ENCODE peak calls at places on chromosomes 2 and 18, in four cellular contexts. One of them, this sample, is unnamed.

GRCh38 chr18:62404881-62405280 is 79.8 kb downstream of the TNFRSF11A start:
- DNase-seq in ascending aorta: no peak
- DNase-seq in fibroblast of mammary gland: no peak
- DNase-seq in right lobe of liver: no peak
- DNase-seq in this sample: no peak

GRCh38 chr2:239145106-239145505 is 255.7 kb downstream of the HDAC4 start:
- DNase-seq in ascending aorta: no peak
- DNase-seq in right lobe of liver: peak
- DNase-seq in fibroblast of mammary gland: no peak
- DNase-seq in this sample: no peak

GRCh38 chr2:42984081-42984480 is 191.7 kb upstream of the HAAO start:
- DNase-seq in right lobe of liver: peak
- DNase-seq in ascending aorta: no peak
- DNase-seq in fibroblast of mammary gland: no peak
- DNase-seq in this sample: no peak

GRCh38 chr18:22171263-22171838 is 2.0 kb downstream of the GATA6 start:
- DNase-seq in fibroblast of mammary gland: no peak
- DNase-seq in right lobe of liver: no peak
- DNase-seq in ascending aorta: no peak
- DNase-seq in this sample: no peak

GRCh38 chr2:239714116-239714515 is 311.0 kb downstream of the NDUFA10 start:
- DNase-seq in ascending aorta: no peak
- DNase-seq in fibroblast of mammary gland: no peak
- DNase-seq in right lobe of liver: peak
- DNase-seq in this sample: no peak

GRCh38 chr18:54939375-54939917 is 19.8 kb downstream of the CCDC68 start:
- DNase-seq in right lobe of liver: no peak
- DNase-seq in ascending aorta: no peak
- DNase-seq in fibroblast of mammary gland: no peak
- DNase-seq in this sample: no peak

GRCh38 chr18:70384181-70384790 is 95.4 kb downstream of the SOCS6 start:
- DNase-seq in fibroblast of mammary gland: peak
- DNase-seq in right lobe of liver: no peak
- DNase-seq in ascending aorta: no peak
- DNase-seq in this sample: no peak

GRCh38 chr2:142572749-142573148 is 304.7 kb upstream of the KYNU start:
- DNase-seq in ascending aorta: no peak
- DNase-seq in right lobe of liver: no peak
- DNase-seq in fibroblast of mammary gland: no peak
- DNase-seq in this sample: no peak

GRCh38 chr18:48165104-48165866 is 234.8 kb upstream of the SMAD2 start:
- DNase-seq in ascending aorta: no peak
- DNase-seq in right lobe of liver: no peak
- DNase-seq in fibroblast of mammary gland: no peak
- DNase-seq in this sample: no peak

GRCh38 chr2:238404406-238405216 is 22.1 kb upstream of the ASB1 start:
- DNase-seq in ascending aorta: no peak
- DNase-seq in right lobe of liver: no peak
- DNase-seq in fibroblast of mammary gland: no peak
- DNase-seq in this sample: no peak

GRCh38 chr2:46390036-46390435 is 89.3 kb upstream of the TMEM247 start:
- DNase-seq in fibroblast of mammary gland: no peak
- DNase-seq in right lobe of liver: no peak
- DNase-seq in ascending aorta: no peak
- DNase-seq in this sample: no peak

GRCh38 chr2:98383166-98383565 is 36.9 kb downstream of the CNGA3 start:
- DNase-seq in fibroblast of mammary gland: no peak
- DNase-seq in right lobe of liver: no peak
- DNase-seq in ascending aorta: no peak
- DNase-seq in this sample: no peak

GRCh38 chr2:104582471-104582870 is 271.4 kb upstream of the POU3F3 start:
- DNase-seq in right lobe of liver: no peak
- DNase-seq in ascending aorta: no peak
- DNase-seq in fibroblast of mammary gland: no peak
- DNase-seq in this sample: no peak

GRCh38 chr2:65076345-65076710 is 20.1 kb downstream of the CEP68 start:
- DNase-seq in right lobe of liver: no peak
- DNase-seq in fibroblast of mammary gland: peak
- DNase-seq in ascending aorta: no peak
- DNase-seq in this sample: no peak

GRCh38 chr2:45992021-45992745 is 305.0 kb upstream of the EPAS1 start:
- DNase-seq in fibroblast of mammary gland: peak
- DNase-seq in right lobe of liver: peak
- DNase-seq in ascending aorta: no peak
- DNase-seq in this sample: no peak

GRCh38 chr2:32235315-32235714 is 29.4 kb downstream of the NLRC4 start:
- DNase-seq in right lobe of liver: no peak
- DNase-seq in fibroblast of mammary gland: no peak
- DNase-seq in ascending aorta: no peak
- DNase-seq in this sample: no peak

GRCh38 chr18:80046961-80047541 is 12.8 kb downstream of the RBFA start:
- DNase-seq in fibroblast of mammary gland: peak
- DNase-seq in right lobe of liver: no peak
- DNase-seq in ascending aorta: no peak
- DNase-seq in this sample: no peak

GRCh38 chr2:164371916-164372315 is 249.4 kb downstream of the GRB14 start:
- DNase-seq in ascending aorta: no peak
- DNase-seq in right lobe of liver: no peak
- DNase-seq in fibroblast of mammary gland: no peak
- DNase-seq in this sample: no peak

GRCh38 chr2:96345403-96345802 is 9.8 kb downstream of the NCAPH start:
- DNase-seq in ascending aorta: no peak
- DNase-seq in fibroblast of mammary gland: no peak
- DNase-seq in right lobe of liver: no peak
- DNase-seq in this sample: no peak

GRCh38 chr2:228652366-228652765 is 470.9 kb upstream of the SPHKAP start:
- DNase-seq in right lobe of liver: no peak
- DNase-seq in fibroblast of mammary gland: peak
- DNase-seq in ascending aorta: no peak
- DNase-seq in this sample: no peak

GRCh38 chr2:241702155-241702404 is 241 bp downstream of the ING5 start:
- DNase-seq in fibroblast of mammary gland: peak
- DNase-seq in right lobe of liver: no peak
- DNase-seq in ascending aorta: no peak
- DNase-seq in this sample: no peak

GRCh38 chr2:127219716-127220090 is 396 bp downstream of the CYP27C1 start:
- DNase-seq in ascending aorta: no peak
- DNase-seq in fibroblast of mammary gland: no peak
- DNase-seq in right lobe of liver: no peak
- DNase-seq in this sample: no peak

GRCh38 chr2:233919938-233920337 is 2.8 kb downstream of the TRPM8 start:
- DNase-seq in fibroblast of mammary gland: peak
- DNase-seq in right lobe of liver: no peak
- DNase-seq in ascending aorta: no peak
- DNase-seq in this sample: no peak

GRCh38 chr18:25326231-25327042 is 25.5 kb downstream of the ZNF521 start:
- DNase-seq in fibroblast of mammary gland: peak
- DNase-seq in right lobe of liver: no peak
- DNase-seq in ascending aorta: no peak
- DNase-seq in this sample: no peak

GRCh38 chr2:191863988-191864387 is 17.1 kb upstream of the CAVIN2 start:
- DNase-seq in ascending aorta: no peak
- DNase-seq in right lobe of liver: no peak
- DNase-seq in fibroblast of mammary gland: peak
- DNase-seq in this sample: no peak

GRCh38 chr2:182506606-182507005 is 79.8 kb upstream of the PDE1A start:
- DNase-seq in ascending aorta: no peak
- DNase-seq in right lobe of liver: no peak
- DNase-seq in fibroblast of mammary gland: peak
- DNase-seq in this sample: no peak

GRCh38 chr2:241885701-241886643 is 16.4 kb downstream of the RTP5 start:
- DNase-seq in ascending aorta: no peak
- DNase-seq in right lobe of liver: no peak
- DNase-seq in fibroblast of mammary gland: no peak
- DNase-seq in this sample: no peak

GRCh38 chr2:168428431-168428830 is 27.6 kb upstream of the CERS6 start:
- DNase-seq in ascending aorta: no peak
- DNase-seq in fibroblast of mammary gland: no peak
- DNase-seq in right lobe of liver: no peak
- DNase-seq in this sample: no peak

GRCh38 chr2:141075753-141076152 is 1055.1 kb downstream of the LRP1B start:
- DNase-seq in ascending aorta: no peak
- DNase-seq in right lobe of liver: no peak
- DNase-seq in fibroblast of mammary gland: no peak
- DNase-seq in this sample: no peak

GRCh38 chr2:28670882-28671281 is 80.7 kb upstream of the PPP1CB start:
- DNase-seq in right lobe of liver: no peak
- DNase-seq in fibroblast of mammary gland: no peak
- DNase-seq in ascending aorta: no peak
- DNase-seq in this sample: no peak
- H3K4me3 ChIP-seq in right lobe of liver: no peak
- H3K4me3 ChIP-seq in fibroblast of mammary gland: no peak
- H3K4me3 ChIP-seq in ascending aorta: no peak
- H3K4me3 ChIP-seq in this sample: no peak

DNA sequence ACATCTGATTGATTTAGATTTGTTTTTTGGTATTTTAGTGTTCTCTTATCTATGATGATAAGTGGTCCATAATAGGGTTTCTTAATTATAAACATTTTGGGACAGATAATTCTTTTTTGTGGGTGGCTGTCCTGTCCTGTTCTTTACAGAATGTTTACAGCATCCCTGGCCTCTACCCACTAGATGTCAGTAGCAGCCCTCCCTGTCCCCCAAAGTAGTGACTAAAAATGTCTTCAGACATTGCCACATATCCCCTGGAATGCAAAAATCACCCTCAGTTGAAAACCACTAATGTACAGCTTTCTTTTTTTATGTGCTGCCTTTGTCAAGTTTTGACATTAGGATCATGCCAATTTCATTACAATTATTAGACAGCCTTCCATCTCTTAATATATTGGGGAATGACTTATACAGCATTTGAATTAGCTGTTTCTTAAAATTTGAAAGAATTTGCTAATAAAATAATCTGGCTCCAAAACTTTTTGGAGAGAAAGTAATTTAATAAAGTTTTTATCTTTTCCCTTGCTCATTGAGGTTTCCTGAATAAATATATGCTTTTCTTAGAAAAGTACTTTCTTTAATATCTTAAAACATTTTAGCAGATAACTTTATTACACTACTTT is 19.5 kb downstream of the WIPF1 start:
- DNase-seq in ascending aorta: no peak
- DNase-seq in right lobe of liver: no peak
- DNase-seq in fibroblast of mammary gland: peak
- DNase-seq in this sample: no peak
- TF ChIP-seq CTCF in ascending aorta: peak
- TF ChIP-seq CTCF in right lobe of liver: peak
- TF ChIP-seq CTCF in fibroblast of mammary gland: peak
- TF ChIP-seq CTCF in this sample: peak

GRCh38 chr18:24212939-24213338 is 74.1 kb downstream of the CABYR start:
- DNase-seq in fibroblast of mammary gland: peak
- DNase-seq in right lobe of liver: no peak
- DNase-seq in ascending aorta: no peak
- DNase-seq in this sample: no peak
- H3K4me3 ChIP-seq in fibroblast of mammary gland: no peak
- H3K4me3 ChIP-seq in right lobe of liver: no peak
- H3K4me3 ChIP-seq in ascending aorta: no peak
- H3K4me3 ChIP-seq in this sample: no peak

DNA sequence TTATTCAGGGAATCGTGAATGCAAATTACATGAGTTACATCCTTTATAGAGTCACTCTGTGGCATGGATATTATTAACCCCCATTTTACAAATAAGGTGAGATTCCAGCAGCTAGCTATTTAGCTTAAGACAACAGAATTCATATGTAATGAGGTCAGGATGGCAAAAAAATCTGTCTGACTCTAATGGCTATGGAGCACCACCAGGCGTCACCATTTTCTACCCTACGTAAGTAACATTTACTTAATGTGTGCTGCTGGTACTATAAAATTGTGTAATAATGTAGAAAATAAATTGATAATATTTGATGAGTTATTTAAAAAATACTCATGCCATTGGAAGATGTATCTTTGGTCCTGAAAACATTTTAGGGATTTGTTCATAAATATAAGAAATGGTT is 2040.1 kb upstream of the LRRTM1 start:
- DNase-seq in right lobe of liver: no peak
- DNase-seq in ascending aorta: no peak
- DNase-seq in fibroblast of mammary gland: no peak
- DNase-seq in this sample: no peak
- TF ChIP-seq CTCF in right lobe of liver: no peak
- TF ChIP-seq CTCF in ascending aorta: no peak
- TF ChIP-seq CTCF in fibroblast of mammary gland: no peak
- TF ChIP-seq CTCF in this sample: no peak

DNA sequence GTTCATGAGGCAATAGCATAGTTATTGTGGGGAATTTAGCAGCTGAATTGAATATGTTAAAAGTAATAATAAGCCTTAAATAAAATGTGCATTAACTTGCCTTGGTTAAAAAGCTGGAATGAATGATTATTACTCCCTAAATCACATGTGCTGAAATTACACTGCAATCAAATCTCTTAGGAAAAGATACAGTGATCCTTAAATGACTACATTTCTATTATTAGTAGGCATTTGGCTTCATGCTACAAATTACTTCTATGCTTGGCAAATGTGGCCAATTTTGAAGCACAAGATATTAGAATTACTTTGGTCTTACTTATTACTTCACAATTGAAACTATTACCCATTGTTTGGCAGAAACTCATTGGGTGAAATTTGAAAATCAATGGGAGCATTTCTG is 5.4 kb downstream of the RND3 start:
- DNase-seq in ascending aorta: no peak
- DNase-seq in fibroblast of mammary gland: no peak
- DNase-seq in right lobe of liver: no peak
- DNase-seq in this sample: no peak
- H3K4me3 ChIP-seq in ascending aorta: peak
- H3K4me3 ChIP-seq in fibroblast of mammary gland: no peak
- H3K4me3 ChIP-seq in right lobe of liver: no peak
- H3K4me3 ChIP-seq in this sample: no peak